ENCODE peak calls at places on chromosomes 6 and 20, in five cellular contexts. R is cardiac muscle cell, U is mucosa of descending colon, Q is hepatocyte, G is GM23338. K is an unnamed sample.
A peak's percentile ranks its signal among the peaks of the same experiment; 100 is the strongest.

GRCh38 chr20:53943522-53944291 is 126.7 kb downstream of the BCAS1 start:
- DNase-seq in R (peak; percentile 63), G (peak; percentile 50), U (no peak), Q (no peak), K (peak; percentile 50)

GRCh38 chr6:17630511-17631073 is 30.5 kb downstream of the FAM8A1 start:
- DNase-seq in Q (peak; percentile 5), R (peak; percentile 50), U (no peak), G (no peak), K (no peak)

GRCh38 chr6:112205521-112206458 is 48.6 kb downstream of the LAMA4 start:
- DNase-seq in G (peak; percentile 27), R (peak; percentile 77), Q (no peak), U (no peak), K (no peak)

GRCh38 chr20:53751394-53752368 is 158.0 kb upstream of the ZNF217 start:
- DNase-seq in Q (no peak), R (peak; percentile 29), G (no peak), U (no peak), K (no peak)

GRCh38 chr6:39083111-39083702 is 31.8 kb downstream of the SAYSD1 start:
- DNase-seq in Q (no peak), G (no peak), U (no peak), R (no peak), K (no peak)

GRCh38 chr6:26576929-26577719 is 19.6 kb upstream of the ABT1 start:
- DNase-seq in G (peak; percentile 88), Q (peak; percentile 69), R (peak; percentile 78), U (no peak), K (no peak)

GRCh38 chr6:13696226-13696625 is 15.4 kb downstream of the RANBP9 start:
- DNase-seq in G (no peak), U (no peak), Q (no peak), R (no peak), K (no peak)

GRCh38 chr6:161459008-161459407 is 185.1 kb upstream of the AGPAT4 start:
- DNase-seq in Q (no peak), G (no peak), U (no peak), R (no peak), K (no peak)

GRCh38 chr6:46637145-46637544 is 15.5 kb downstream of the CYP39A1 start:
- DNase-seq in Q (peak; percentile 11), G (no peak), U (no peak), R (peak; percentile 50), K (no peak)

GRCh38 chr6:169158750-169159149 is 94.9 kb downstream of the THBS2 start:
- DNase-seq in R (peak; percentile 59), U (no peak), Q (no peak), G (no peak), K (no peak)

GRCh38 chr20:24723953-24724352 is 225.1 kb upstream of the CST7 start:
- DNase-seq in Q (no peak), R (no peak), G (no peak), U (no peak), K (no peak)

GRCh38 chr6:112468359-112468758 is 121.2 kb downstream of the RFPL4B start:
- DNase-seq in R (peak; percentile 27), G (peak; percentile 6), Q (peak; percentile 22), U (no peak), K (peak; percentile 62)

GRCh38 chr6:17413313-17413750 is 19.9 kb downstream of the CAP2 start:
- DNase-seq in Q (no peak), U (no peak), R (peak; percentile 17), G (no peak), K (no peak)

GRCh38 chr6:132952998-132953397 is 138.6 kb downstream of the RPS12 start:
- DNase-seq in Q (no peak), R (no peak), U (no peak), G (no peak), K (no peak)

GRCh38 chr6:168953461-168953860 is 300.2 kb downstream of the THBS2 start:
- DNase-seq in U (no peak), Q (no peak), G (no peak), R (no peak), K (no peak)

GRCh38 chr6:158660331-158660730 is 10.5 kb downstream of the SYTL3 start:
- DNase-seq in R (peak; percentile 19), U (peak; percentile 63), G (peak; percentile 80), Q (peak; percentile 71), K (peak; percentile 50)

GRCh38 chr6:42162812-42163211 is 10.4 kb upstream of the GUCA1A start:
- DNase-seq in R (no peak), Q (no peak), U (no peak), G (no peak), K (no peak)
- H3K4me1 ChIP-seq in R (peaks cover 6% of the 10 kb centered on the region), Q (peaks cover 1% of the 10 kb centered on the region), U (no peaks in the 10 kb centered on the region), G (peaks cover 6% of the 10 kb centered on the region), K (peaks cover 8% of the 10 kb centered on the region)

GRCh38 chr6:37382954-37383353 is 29.2 kb downstream of the RNF8 start:
- DNase-seq in Q (no peak), G (peak; percentile 27), R (no peak), U (no peak), K (no peak)

GRCh38 chr6:37376078-37376743 is 22.4 kb downstream of the RNF8 start:
- DNase-seq in Q (no peak), R (no peak), U (no peak), G (no peak), K (no peak)

DNA sequence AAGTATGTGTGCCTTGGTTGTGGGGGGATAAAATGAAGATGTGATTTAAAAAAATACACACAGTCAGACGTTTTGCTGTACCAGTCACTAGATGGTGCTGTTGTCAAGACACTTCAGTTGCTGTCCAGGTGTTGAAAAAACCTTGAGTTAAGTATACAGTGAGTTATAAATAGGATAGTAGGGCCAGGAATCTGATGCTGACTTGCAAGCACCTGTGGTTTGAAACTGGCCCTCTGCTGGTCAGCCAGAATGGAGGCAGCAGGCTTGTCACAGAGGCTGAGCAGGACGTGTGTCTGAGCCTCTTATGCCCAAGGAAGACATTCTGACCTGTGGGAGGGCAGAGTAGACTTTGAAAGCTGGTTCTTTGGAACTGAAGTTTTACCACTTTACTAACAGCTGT is 27.8 kb downstream of the RNF8 start:
- DNase-seq in U (no peak), G (peak; percentile 91), R (peak; percentile 62), Q (peak; percentile 84), K (peak; percentile 84)
- H3K4me3 ChIP-seq in U (no peak overlapping the region), G (no peak overlapping the region), R (no peak overlapping the region), Q (no peak overlapping the region), K (no peak overlapping the region)

DNA sequence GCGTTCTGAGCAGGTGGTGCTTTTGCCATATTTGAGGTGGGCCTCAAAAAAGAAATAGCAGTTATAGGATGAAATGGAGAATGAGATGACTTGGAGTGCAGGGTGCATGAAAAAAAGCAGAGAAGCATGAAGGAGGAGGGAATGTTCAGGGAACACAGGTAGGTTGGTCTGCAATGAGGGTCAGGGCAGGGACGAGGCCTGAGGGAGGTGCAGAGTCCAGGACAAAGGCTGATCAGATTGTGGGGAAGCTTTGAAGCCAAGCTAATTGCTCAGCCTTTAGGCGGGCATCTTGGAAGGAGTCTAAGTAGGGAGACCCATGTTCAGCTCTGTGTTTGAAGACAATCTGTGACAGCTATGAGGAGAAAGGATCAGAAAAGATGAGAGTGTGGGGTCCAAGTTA is 12.0 kb downstream of the TRAM2 start:
- DNase-seq in U (no peak), G (no peak), Q (peak; percentile 52), R (no peak), K (peak; percentile 44)
- H3K4me1 ChIP-seq in U (peaks cover 5% of the 10 kb centered on the region), G (peaks cover 28% of the 10 kb centered on the region), Q (peaks cover 34% of the 10 kb centered on the region), R (peaks cover 6% of the 10 kb centered on the region), K (peaks cover 70% of the 10 kb centered on the region)

GRCh38 chr6:42787018-42787611 is 5.3 kb downstream of the BICRAL start:
- DNase-seq in G (no peak), R (no peak), Q (no peak), U (no peak), K (no peak)
- H3K4me3 ChIP-seq in G (no peak overlapping the region), R (no peak overlapping the region), Q (no peak overlapping the region), U (no peak overlapping the region), K (no peak overlapping the region)

DNA sequence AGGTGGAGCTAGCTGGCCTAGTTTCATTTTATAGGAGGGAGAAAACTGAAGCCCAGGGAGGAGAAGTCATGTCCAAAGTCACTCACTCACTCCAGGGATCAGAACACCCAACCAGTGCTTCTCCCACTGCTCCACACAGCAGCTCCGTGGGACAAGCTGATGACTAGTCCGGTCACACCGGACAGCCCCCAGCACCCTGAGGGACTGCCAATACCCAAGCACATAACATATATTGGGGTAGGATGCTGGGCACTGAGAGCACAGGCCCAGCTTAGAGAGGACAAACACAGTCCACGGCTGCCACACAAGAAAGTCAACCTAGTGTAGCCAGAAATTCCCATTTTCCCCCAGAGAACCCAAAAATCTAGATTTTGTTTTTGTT is 5.7 kb downstream of the RRBP1 start:
- DNase-seq in R (no peak), G (no peak), U (no peak), Q (no peak), K (no peak)
- H3K4me1 ChIP-seq in R (peaks cover 9% of the 10 kb centered on the region), G (peaks cover 20% of the 10 kb centered on the region), U (peaks cover 32% of the 10 kb centered on the region), Q (peaks cover 43% of the 10 kb centered on the region), K (peaks cover 46% of the 10 kb centered on the region)

GRCh38 chr6:27669798-27670301 is 196.9 kb upstream of the ZNF184 start:
- DNase-seq in U (no peak), Q (no peak), R (no peak), G (peak; percentile 42), K (no peak)
- H3K4me3 ChIP-seq in U (no peak overlapping the region), Q (no peak overlapping the region), R (peak overlapping the region; percentile 68), G (peak overlapping the region; percentile 71), K (peak overlapping the region; percentile 22)

GRCh38 chr6:139374357-139375238 is at the start of gene CITED2:
- DNase-seq in U (peak; percentile 95), Q (peak; percentile 96), R (peak; percentile 98), G (peak; percentile 93), K (peak; percentile 91)
- H3K4me1 ChIP-seq in U (peaks cover 23% of the 10 kb centered on the region), Q (peaks cover 13% of the 10 kb centered on the region), R (peaks cover 26% of the 10 kb centered on the region), G (peaks cover 40% of the 10 kb centered on the region), K (peaks cover 50% of the 10 kb centered on the region)

DNA sequence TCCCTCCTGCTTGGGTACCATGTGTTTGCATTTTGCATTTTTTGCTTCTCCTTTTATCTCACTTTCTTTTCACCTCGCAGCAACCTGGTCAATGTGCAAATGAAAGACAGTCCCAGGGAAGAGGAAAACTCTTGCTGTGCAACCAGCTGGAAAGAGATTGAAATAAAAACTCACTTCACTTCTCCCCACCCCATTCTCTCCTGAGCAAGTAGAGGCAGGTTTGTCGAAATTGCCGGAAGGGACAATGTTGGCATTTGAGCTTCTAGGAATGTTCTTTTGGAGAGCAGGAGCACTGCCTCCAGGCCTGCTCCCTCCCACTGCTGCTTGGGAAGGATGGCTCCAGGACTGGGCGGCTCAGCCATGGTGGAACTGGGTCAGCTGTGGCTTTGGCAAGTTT is 30.6 kb downstream of the KCNG1 start:
- DNase-seq in R (no peak), Q (no peak), G (peak; percentile 65), U (no peak), K (no peak)
- H3K4me3 ChIP-seq in R (no peak overlapping the region), Q (no peak overlapping the region), G (no peak overlapping the region), U (no peak overlapping the region), K (no peak overlapping the region)

K was measured in Caco-2.